ENCODE peak calls at places on chromosome 2, in nine cellular contexts. N is lung; A is RWPE1; M is CD8-positive, alpha-beta T cell; F is adrenal gland; I is heart right ventricle; T is fibroblast of lung; W is testis; O is gastrocnemius medialis. E is an unnamed sample.

GRCh38 chr2:187453078-187453641 is 5.1 kb upstream of the CALCRL start:
- DNase-seq in M (no peak), N (no peak), T (no peak), W (no peak), O (no peak), I (no peak), A (peak), F (no peak), E (no peak)

GRCh38 chr2:25397777-25398176 is 56.1 kb upstream of the DNMT3A start:
- DNase-seq in I (no peak), T (no peak), M (no peak), N (no peak), O (no peak), F (peak), W (no peak), A (no peak), E (no peak)

GRCh38 chr2:233424028-233424951 is 70.0 kb downstream of the DGKD start:
- DNase-seq in W (peak), N (peak), M (no peak), A (no peak), F (peak), I (peak), T (no peak), O (peak), E (no peak)

GRCh38 chr2:231222318-231223000 is 24.0 kb downstream of the ARMC9 start:
- DNase-seq in W (no peak), M (no peak), I (no peak), N (no peak), F (peak), O (no peak), T (peak), A (no peak), E (no peak)

GRCh38 chr2:225998653-225999052 is 599.1 kb downstream of the NYAP2 start:
- DNase-seq in I (no peak), W (no peak), T (peak), M (no peak), F (no peak), O (no peak), N (no peak), A (no peak), E (no peak)

GRCh38 chr2:47089083-47089464 is 66.0 kb downstream of the STPG4 start:
- DNase-seq in N (no peak), I (no peak), O (no peak), T (peak), F (peak), A (no peak), W (no peak), M (no peak), E (no peak)

GRCh38 chr2:100571668-100572067 is 8.9 kb downstream of the PDCL3 start:
- DNase-seq in N (no peak), M (no peak), F (no peak), I (no peak), W (no peak), A (no peak), T (no peak), O (no peak), E (no peak)

GRCh38 chr2:27222407-27222806 is 5.2 kb downstream of the CAD start:
- DNase-seq in T (no peak), O (no peak), M (no peak), W (no peak), I (no peak), F (no peak), N (no peak), A (no peak), E (no peak)

GRCh38 chr2:150376627-150377335 is 110.7 kb downstream of the RND3 start:
- DNase-seq in M (no peak), W (no peak), I (no peak), N (no peak), O (peak), F (no peak), A (no peak), T (peak), E (no peak)

GRCh38 chr2:184067502-184067901 is 530.8 kb upstream of the ZNF804A start:
- DNase-seq in O (no peak), N (no peak), M (no peak), I (no peak), A (no peak), W (no peak), F (no peak), T (no peak), E (no peak)

GRCh38 chr2:30886101-30886500 is 78.9 kb upstream of the CAPN13 start:
- DNase-seq in M (no peak), T (no peak), W (no peak), A (peak), I (no peak), F (no peak), N (no peak), O (no peak), E (no peak)

GRCh38 chr2:48601349-48601748 is 16.3 kb upstream of the GTF2A1L start:
- DNase-seq in I (no peak), T (peak), W (peak), O (no peak), F (peak), N (no peak), M (no peak), A (peak), E (no peak)

GRCh38 chr2:105919826-105920225 is 175.1 kb downstream of the NCK2 start:
- DNase-seq in W (no peak), A (peak), M (peak), T (peak), I (no peak), N (no peak), O (no peak), F (no peak), E (no peak)

GRCh38 chr2:127771756-127772155 is 39.2 kb downstream of the WDR33 start:
- DNase-seq in M (no peak), T (peak), O (no peak), N (no peak), W (no peak), F (no peak), A (peak), I (no peak), E (no peak)

GRCh38 chr2:237685408-237685807 is 58.0 kb downstream of the LRRFIP1 start:
- DNase-seq in I (no peak), O (no peak), M (no peak), N (no peak), T (no peak), A (no peak), F (peak), W (no peak), E (no peak)

GRCh38 chr2:86032861-86033595 is 72.7 kb downstream of the POLR1A start:
- DNase-seq in I (no peak), M (no peak), F (no peak), O (no peak), W (no peak), T (no peak), A (no peak), N (no peak), E (peak)

GRCh38 chr2:5766621-5767020 is 74.4 kb downstream of the SOX11 start:
- DNase-seq in M (no peak), F (no peak), A (no peak), T (peak), I (no peak), O (no peak), W (no peak), N (no peak), E (no peak)

GRCh38 chr2:1032030-1032429 is 81.4 kb downstream of the SNTG2 start:
- DNase-seq in N (no peak), I (no peak), O (no peak), F (no peak), W (no peak), T (no peak), M (no peak), A (no peak), E (no peak)

GRCh38 chr2:134362152-134362653 is 108.3 kb downstream of the MGAT5 start:
- DNase-seq in F (no peak), A (no peak), O (no peak), I (no peak), N (no peak), T (no peak), W (no peak), M (no peak), E (no peak)

GRCh38 chr2:231557571-231558217 is 27.4 kb upstream of the NMUR1 start:
- DNase-seq in T (peak), I (peak), M (peak), F (peak), A (peak), W (peak), O (peak), N (peak), E (peak)

GRCh38 chr2:156399950-156400703 is 36.1 kb upstream of the GPD2 start:
- DNase-seq in O (peak), M (no peak), A (peak), W (peak), T (peak), I (peak), F (peak), N (peak), E (peak)

GRCh38 chr2:69073928-69074575 is 61.1 kb downstream of the ANTXR1 start:
- DNase-seq in A (no peak), F (no peak), W (no peak), T (peak), I (no peak), M (no peak), N (no peak), O (no peak), E (no peak)

GRCh38 chr2:118530976-118531375 is 316.5 kb downstream of the EN1 start:
- DNase-seq in F (no peak), N (no peak), I (no peak), A (peak), T (peak), M (no peak), O (no peak), W (no peak), E (no peak)

GRCh38 chr2:39227628-39228412 is 15.9 kb downstream of the CDKL4 start:
- DNase-seq in M (peak), T (peak), W (peak), O (peak), A (peak), N (peak), I (peak), F (peak), E (peak)

GRCh38 chr2:231985823-231986261 is 24.3 kb downstream of the DIS3L2 start:
- DNase-seq in W (peak), M (no peak), N (no peak), O (no peak), F (no peak), I (no peak), A (peak), T (no peak), E (no peak)

GRCh38 chr2:95346738-95347671 is 49.9 kb downstream of the KCNIP3 start:
- DNase-seq in O (no peak), F (peak), N (no peak), A (peak), I (peak), T (peak), W (peak), M (no peak), E (peak)

GRCh38 chr2:222608081-222608480 is 47.8 kb downstream of the FARSB start:
- DNase-seq in I (no peak), W (no peak), M (no peak), O (no peak), N (no peak), F (no peak), T (no peak), A (no peak), E (no peak)

GRCh38 chr2:18719978-18720775 is 130.8 kb upstream of the NT5C1B start:
- DNase-seq in T (peak), I (no peak), W (no peak), M (no peak), O (no peak), N (no peak), F (no peak), A (peak), E (no peak)

GRCh38 chr2:178298785-178299212 is 104.5 kb downstream of the OSBPL6 start:
- DNase-seq in O (no peak), I (no peak), M (no peak), N (no peak), T (peak), W (no peak), A (peak), F (no peak), E (no peak)

GRCh38 chr2:68766378-68766845 is 31.8 kb downstream of the ARHGAP25 start:
- DNase-seq in A (no peak), F (peak), O (no peak), W (peak), T (peak), I (no peak), N (peak), M (peak), E (peak)

GRCh38 chr2:168573128-168573903 is 117.2 kb downstream of the CERS6 start:
- DNase-seq in I (no peak), M (no peak), T (no peak), O (no peak), A (peak), W (no peak), F (no peak), N (no peak), E (no peak)

GRCh38 chr2:31642707-31643106 is 62.0 kb upstream of the SRD5A2 start:
- DNase-seq in F (no peak), A (no peak), I (no peak), T (no peak), N (no peak), W (no peak), M (no peak), O (no peak), E (no peak)

GRCh38 chr2:88443353-88443938 is 9.0 kb downstream of the FOXI3 start:
- DNase-seq in T (no peak), I (no peak), N (no peak), F (no peak), W (no peak), M (no peak), O (no peak), A (no peak), E (no peak)

GRCh38 chr2:222903234-222904220 is 42.7 kb downstream of the ACSL3 start:
- DNase-seq in I (no peak), F (peak), T (peak), M (peak), O (no peak), N (no peak), A (peak), W (peak), E (no peak)

GRCh38 chr2:218341381-218341780 is 15.3 kb upstream of the CATIP start:
- DNase-seq in T (no peak), I (no peak), M (no peak), A (no peak), F (no peak), O (no peak), N (no peak), W (no peak), E (no peak)

GRCh38 chr2:106073608-106074406 is 120.3 kb downstream of the UXS1 start:
- DNase-seq in N (peak), F (no peak), O (peak), W (no peak), M (no peak), A (no peak), T (no peak), I (no peak), E (no peak)

GRCh38 chr2:212940816-212941215 is 210.6 kb downstream of the IKZF2 start:
- DNase-seq in W (no peak), M (no peak), N (peak), T (peak), F (no peak), I (no peak), O (no peak), A (peak), E (no peak)

GRCh38 chr2:110746586-110747521 is 14.5 kb downstream of the ACOXL start:
- DNase-seq in T (no peak), O (no peak), A (no peak), M (no peak), F (no peak), I (no peak), W (no peak), N (no peak), E (no peak)

GRCh38 chr2:20512061-20512605 is 65.3 kb downstream of the RHOB start:
- DNase-seq in F (no peak), O (no peak), I (no peak), W (no peak), T (no peak), A (no peak), N (no peak), M (no peak), E (no peak)

GRCh38 chr2:114192362-114192761 is 250.1 kb upstream of the DPP10 start:
- DNase-seq in F (no peak), I (no peak), T (peak), W (no peak), A (peak), O (no peak), M (no peak), N (no peak), E (no peak)

GRCh38 chr2:113174369-113174735 is 581 bp downstream of the PSD4 start:
- DNase-seq in T (no peak), O (no peak), I (no peak), A (no peak), N (no peak), F (no peak), M (no peak), W (no peak), E (no peak)
- TF ChIP-seq CTCF in T (no peak), O (no peak), I (no peak), A (no peak), N (no peak), F (no peak), M (no peak), W (no peak), E (no peak)

DNA sequence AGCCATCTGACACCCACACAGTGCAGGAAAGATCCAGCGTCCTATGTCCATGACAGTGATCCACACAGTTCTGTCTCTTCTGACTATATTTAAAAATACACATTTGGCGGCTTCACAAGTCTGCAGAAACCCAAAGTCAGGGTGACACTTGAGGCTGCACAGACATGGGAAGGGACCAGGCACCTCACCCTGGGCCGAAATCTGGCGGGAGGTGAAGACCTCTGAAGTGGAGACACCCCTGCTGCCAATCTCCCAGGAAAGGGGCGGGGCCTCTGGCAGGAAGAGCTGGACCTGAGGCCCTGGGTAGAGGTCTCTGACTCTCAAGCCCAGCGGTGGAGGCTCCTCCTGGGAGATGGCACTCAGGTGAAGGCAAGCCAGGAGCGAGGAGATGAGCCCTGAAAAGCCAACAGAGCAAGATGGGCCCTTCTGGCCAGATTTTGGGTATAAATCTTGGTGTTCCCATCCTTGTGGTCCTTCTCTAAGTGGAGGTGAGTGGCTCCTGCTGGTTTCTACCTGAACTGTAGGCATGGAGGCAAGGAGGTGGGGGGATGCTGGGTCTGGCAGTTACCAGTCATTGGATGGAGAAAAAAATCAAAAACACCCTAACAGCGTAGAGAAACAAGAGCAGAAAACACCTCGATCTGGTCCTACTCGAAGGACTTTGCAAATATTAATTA is 248.4 kb downstream of the HDAC4 start:
- DNase-seq in F (peak), T (no peak), N (no peak), O (peak), M (no peak), W (no peak), A (no peak), I (no peak), E (peak)
- H3K27ac ChIP-seq in F (no peak), T (no peak), N (peak), O (peak), M (no peak), W (peak), A (no peak), I (no peak), E (no peak)

DNA sequence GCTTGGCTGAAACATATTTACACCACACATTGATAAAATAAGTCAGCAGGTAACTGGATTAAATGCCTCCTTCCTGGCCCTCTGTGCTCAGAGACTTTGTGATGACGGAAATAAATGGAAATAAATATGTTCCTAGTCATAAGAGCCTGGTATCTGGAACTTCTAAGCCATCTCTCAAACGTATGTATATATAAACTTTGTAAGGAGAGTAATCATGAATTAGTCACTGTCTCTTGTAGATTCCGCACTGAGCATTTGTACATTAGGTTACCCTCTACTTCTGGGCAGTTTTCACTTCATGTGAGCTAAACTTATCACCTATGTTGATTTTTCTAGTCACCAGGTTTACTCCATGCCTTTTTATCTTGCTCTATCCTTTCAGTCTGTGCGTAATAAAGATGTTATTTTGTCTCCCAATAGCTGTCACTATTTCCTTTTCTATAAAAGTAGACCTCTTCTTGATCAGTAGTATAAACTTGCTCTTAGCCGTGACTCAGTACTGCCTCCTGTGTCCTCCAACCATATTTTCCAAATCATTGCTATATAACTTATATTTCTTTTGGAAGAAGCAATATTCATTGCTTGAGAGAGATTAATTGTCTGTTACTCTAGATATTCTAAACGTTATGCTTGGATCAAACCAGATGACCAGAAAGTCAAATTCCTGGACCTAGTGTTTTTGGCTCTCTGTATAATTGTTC is 53.2 kb downstream of the FEZ2 start:
- DNase-seq in F (no peak), O (no peak), N (no peak), A (no peak), W (no peak), M (no peak), T (no peak), I (no peak), E (no peak)
- TF ChIP-seq CTCF in F (no peak), O (no peak), N (no peak), A (no peak), W (no peak), M (no peak), T (peak), I (no peak), E (no peak)

GRCh38 chr2:230135126-230135525 is 66.4 kb upstream of the SLC16A14 start:
- DNase-seq in F (no peak), O (no peak), N (no peak), I (no peak), A (no peak), W (no peak), M (no peak), T (no peak), E (no peak)

GRCh38 chr2:230144348-230144747 is 75.4 kb downstream of the SP110 start:
- DNase-seq in N (no peak), W (no peak), I (no peak), O (no peak), F (no peak), M (no peak), T (no peak), A (no peak), E (no peak)

GRCh38 chr2:230137902-230138539 is 69.3 kb upstream of the SLC16A14 start:
- DNase-seq in M (no peak), A (peak), N (no peak), F (no peak), I (no peak), O (no peak), T (peak), W (no peak), E (no peak)

GRCh38 chr2:230140667-230141066 is 71.9 kb upstream of the SLC16A14 start:
- DNase-seq in A (no peak), O (no peak), N (no peak), M (no peak), T (no peak), I (no peak), F (no peak), W (no peak), E (no peak)
- H3K27ac ChIP-seq in A (no peak), O (no peak), N (no peak), M (no peak), T (no peak), I (no peak), F (no peak), W (no peak), E (no peak)

GRCh38 chr2:240130393-240131195 is 5.5 kb downstream of the COPS9 start:
- DNase-seq in A (no peak), T (no peak), F (peak), N (no peak), M (no peak), I (no peak), O (no peak), W (no peak), E (peak)

GRCh38 chr2:240131296-240131695 is 4.8 kb downstream of the COPS9 start:
- DNase-seq in T (no peak), A (no peak), F (peak), M (no peak), W (peak), N (no peak), O (no peak), I (no peak), E (peak)

GRCh38 chr2:240133401-240133800 is 2.7 kb downstream of the COPS9 start:
- DNase-seq in A (no peak), W (peak), O (no peak), F (peak), M (no peak), N (no peak), I (no peak), T (no peak), E (no peak)

GRCh38 chr2:240132651-240132980 is 3.5 kb downstream of the COPS9 start:
- DNase-seq in O (peak), A (no peak), M (no peak), W (no peak), I (no peak), T (no peak), N (no peak), F (no peak), E (peak)

GRCh38 chr2:240131941-240132650 is 4.0 kb downstream of the COPS9 start:
- DNase-seq in N (no peak), I (no peak), O (no peak), W (peak), A (no peak), T (no peak), M (no peak), F (peak), E (peak)
- TF ChIP-seq CTCF in N (no peak), I (no peak), O (no peak), W (no peak), A (no peak), T (peak), M (no peak), F (no peak), E (no peak)